ENCODE peak calls at places on chromosomes 13 and 19, in five cellular contexts. D is nephron progenitor cell, Z is IMR-90, T is B cell, M is tibial nerve. R is an unnamed sample.

GRCh38 chr19:756232-756631 is 5.3 kb downstream of the MISP start:
- DNase-seq in T (no peak), D (no peak), Z (peak; percentile 49), M (no peak), R (no peak)

GRCh38 chr19:56840452-56841193 is at the start of the genes PEG3 and ZIM2:
- DNase-seq in D (no peak), T (no peak), M (no peak), Z (no peak), R (no peak)

GRCh38 chr19:1657632-1658445 is 5.4 kb upstream of the TCF3 start:
- DNase-seq in T (no peak), Z (no peak), D (no peak), M (no peak), R (peak; percentile 54)

GRCh38 chr19:21322528-21322927 is 6.7 kb downstream of the ZNF708 start:
- DNase-seq in T (no peak), M (peak; percentile 45), Z (no peak), D (no peak), R (no peak)

GRCh38 chr13:105177265-105177900 is 1358.1 kb downstream of the EFNB2 start:
- DNase-seq in Z (no peak), D (no peak), T (no peak), M (no peak), R (no peak)

GRCh38 chr13:66586489-66586888 is 643.6 kb downstream of the PCDH9 start:
- DNase-seq in D (no peak), Z (no peak), T (no peak), M (no peak), R (no peak)

GRCh38 chr13:22198656-22199217 is 527.9 kb downstream of the FGF9 start:
- DNase-seq in Z (no peak), T (no peak), D (no peak), M (no peak), R (no peak)

GRCh38 chr19:648904-649733 is 9.4 kb downstream of the FGF22 start:
- DNase-seq in Z (no peak), D (no peak), M (no peak), T (no peak), R (no peak)

GRCh38 chr13:45198924-45199323 is 1.9 kb downstream of the KCTD4 start:
- DNase-seq in T (no peak), D (no peak), M (no peak), Z (no peak), R (no peak)

GRCh38 chr19:14972676-14973075 is 7.0 kb downstream of the SLC1A6 start:
- DNase-seq in D (no peak), T (no peak), Z (no peak), M (no peak), R (no peak)

GRCh38 chr19:18306903-18307681 is 15.8 kb downstream of the LSM4 start:
- DNase-seq in M (no peak), Z (no peak), T (peak; percentile 65), D (no peak), R (no peak)

GRCh38 chr19:6108721-6109633 is 1.3 kb downstream of the RFX2 start:
- DNase-seq in M (peak; percentile 43), D (peak; percentile 41), T (peak; percentile 69), Z (peak; percentile 66), R (no peak)

GRCh38 chr13:44755872-44756271 is 179.7 kb upstream of the TSC22D1 start:
- DNase-seq in M (no peak), D (no peak), T (no peak), Z (peak; percentile 56), R (no peak)

GRCh38 chr13:67792151-67792665 is 562.1 kb upstream of the PCDH9 start:
- DNase-seq in M (no peak), Z (no peak), D (no peak), T (no peak), R (no peak)

GRCh38 chr19:6800991-6801396 is 28.5 kb downstream of the VAV1 start:
- DNase-seq in M (no peak), D (no peak), T (no peak), Z (peak; percentile 38), R (peak; percentile 79)

GRCh38 chr13:112874751-112875300 is 94.2 kb upstream of the MCF2L start:
- DNase-seq in D (no peak), M (no peak), T (no peak), Z (no peak), R (no peak)
- TF ChIP-seq CTCF in D (peak; percentile 2), M (no peak), T (peak; percentile 39), Z (no peak), R (peak; percentile 53)

GRCh38 chr13:99278199-99278598 is 20.0 kb upstream of the GPR18 start:
- DNase-seq in D (no peak), T (no peak), Z (no peak), M (no peak), R (no peak)

GRCh38 chr13:99278843-99279242 is 20.7 kb upstream of the GPR18 start:
- DNase-seq in D (no peak), Z (no peak), T (no peak), M (no peak), R (no peak)

GRCh38 chr13:99277629-99278028 is 19.4 kb upstream of the GPR18 start:
- DNase-seq in Z (no peak), T (no peak), D (no peak), M (no peak), R (no peak)

GRCh38 chr13:99275093-99275469 is 16.9 kb upstream of the GPR18 start:
- DNase-seq in D (no peak), Z (peak; percentile 84), M (no peak), T (no peak), R (no peak)

DNA sequence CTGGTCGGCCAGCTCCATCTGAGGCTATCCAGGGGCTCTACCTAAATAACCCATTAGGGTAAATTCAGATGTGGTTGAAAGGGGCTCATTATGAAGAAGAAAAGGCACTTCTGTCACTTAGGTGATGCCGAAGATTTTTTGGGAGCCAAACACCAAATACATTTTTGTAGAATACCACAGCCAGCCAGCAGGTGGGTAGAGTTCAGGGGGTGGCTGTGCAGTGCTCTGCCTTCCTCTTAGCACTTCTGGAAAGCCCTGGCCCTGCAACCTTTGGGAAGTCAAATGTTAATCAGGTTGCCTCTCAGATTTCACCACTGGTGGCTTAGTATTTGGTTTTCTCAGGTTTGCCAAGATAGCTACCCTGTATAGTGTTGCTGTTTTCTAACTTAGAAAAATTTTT is 18.5 kb upstream of the GPR18 start:
- DNase-seq in M (no peak), Z (no peak), T (no peak), D (no peak), R (no peak)
- TF ChIP-seq CTCF in M (no peak), Z (no peak), T (no peak), D (no peak), R (no peak)

GRCh38 chr13:37942929-37943328 is 73.4 kb upstream of the TRPC4 start:
- DNase-seq in M (no peak), D (no peak), T (no peak), Z (no peak), R (no peak)

GRCh38 chr13:37945651-37946575 is 76.3 kb upstream of the TRPC4 start:
- DNase-seq in M (no peak), T (no peak), Z (no peak), D (no peak), R (no peak)

GRCh38 chr13:37947419-37948140 is 78.0 kb upstream of the TRPC4 start:
- DNase-seq in D (no peak), T (no peak), Z (no peak), M (no peak), R (no peak)

DNA sequence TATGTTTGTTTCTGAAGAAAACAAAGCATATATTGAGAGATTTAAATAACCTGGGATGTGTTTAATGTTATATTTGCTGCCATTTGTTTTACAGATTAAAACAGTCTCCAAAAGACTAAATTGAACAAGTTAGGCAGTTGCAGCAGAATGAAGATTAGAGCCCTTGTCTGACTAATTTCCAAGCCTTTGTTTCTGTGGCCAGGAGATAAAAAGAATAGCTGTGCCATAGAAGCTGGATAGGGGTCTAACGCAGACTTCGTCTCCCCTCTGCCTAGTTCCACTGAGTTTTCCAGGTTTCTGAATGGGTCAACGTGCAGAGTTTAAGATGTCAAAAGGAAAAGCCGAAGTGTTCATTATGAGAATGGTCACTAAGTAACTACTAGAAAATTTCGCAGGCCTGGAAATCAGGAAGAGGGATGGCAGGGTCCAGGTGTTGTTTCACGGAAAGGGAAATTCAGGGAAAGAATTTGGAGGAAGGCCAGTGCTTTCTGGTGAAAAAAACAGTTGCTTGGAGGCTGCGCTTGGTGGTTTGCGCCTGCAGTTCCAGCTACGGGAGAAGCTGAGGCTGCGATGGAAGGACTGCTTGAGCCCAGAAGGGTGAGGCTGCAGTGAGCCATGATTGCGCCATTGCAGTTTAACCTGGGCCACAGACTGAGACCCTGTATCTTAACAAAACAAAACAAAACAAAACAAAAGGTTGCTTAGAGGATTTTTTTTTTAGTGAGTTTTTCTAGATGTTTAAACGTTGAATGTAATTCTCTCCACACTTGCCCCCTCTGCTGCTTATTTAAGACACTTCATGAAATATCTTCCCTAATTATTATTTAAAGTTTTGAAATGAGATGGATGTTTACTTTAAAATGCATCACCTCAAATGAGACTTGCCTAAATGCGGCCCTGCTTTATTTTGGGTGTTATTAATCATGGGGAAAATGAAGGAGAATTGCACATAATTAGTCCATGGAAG is 75.2 kb upstream of the TRPC4 start:
- DNase-seq in Z (peak; percentile 3), D (no peak), M (no peak), T (no peak), R (no peak)
- TF ChIP-seq CTCF in Z (no peak), D (no peak), M (no peak), T (no peak), R (no peak)

GRCh38 chr13:75255653-75256052 is 226.3 kb downstream of the TBC1D4 start:
- DNase-seq in M (no peak), D (no peak), T (no peak), Z (no peak), R (no peak)

GRCh38 chr13:75263741-75264407 is 218.1 kb downstream of the TBC1D4 start:
- DNase-seq in D (no peak), Z (peak; percentile 28), M (no peak), T (no peak), R (no peak)

GRCh38 chr13:75255159-75255558 is 226.8 kb downstream of the TBC1D4 start:
- DNase-seq in D (no peak), Z (no peak), T (no peak), M (no peak), R (no peak)

GRCh38 chr13:75256922-75257321 is 225.0 kb downstream of the TBC1D4 start:
- DNase-seq in M (no peak), D (no peak), T (no peak), Z (no peak), R (no peak)

DNA sequence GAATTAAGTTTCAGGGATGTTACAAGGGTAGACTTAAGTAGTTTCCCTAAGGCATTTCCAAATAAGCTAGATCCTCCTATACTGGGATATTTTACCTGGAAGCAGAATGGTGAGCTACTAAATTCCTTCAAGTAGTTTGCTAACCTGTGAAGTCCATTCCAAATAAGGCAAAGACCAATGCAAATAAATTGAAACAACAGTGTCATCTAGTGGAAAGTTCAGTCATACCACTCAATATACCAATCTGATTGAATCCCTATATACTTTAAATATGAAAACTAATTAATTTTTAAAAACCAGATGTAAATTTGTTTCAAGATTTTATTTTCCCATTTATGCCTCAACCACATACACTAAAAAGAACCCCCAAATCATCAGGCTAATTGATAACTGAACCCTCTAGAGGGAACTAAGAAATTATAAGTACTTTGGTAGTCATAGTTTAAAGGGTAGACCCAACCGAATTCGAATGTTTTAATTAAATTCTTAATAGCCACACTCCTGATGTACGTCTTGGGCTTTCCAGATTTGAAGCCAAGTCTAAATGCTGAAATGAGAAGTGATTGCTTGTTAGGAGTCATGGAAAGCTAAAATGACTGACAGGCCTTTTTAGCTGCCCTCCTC is 223.7 kb downstream of the TBC1D4 start:
- DNase-seq in Z (peak; percentile 55), T (peak; percentile 4), M (no peak), D (no peak), R (no peak)
- TF ChIP-seq CTCF in Z (peak; percentile 81), T (peak; percentile 58), M (peak; percentile 44), D (peak; percentile 74), R (peak; percentile 90)

R was measured in RWPE2.